ENCODE peak calls at places on chromosomes 5 and 9, in seven cellular contexts. O is cardiac muscle cell; J is mammary epithelial cell; G is adrenal gland; X is pancreas; Z is esophagus squamous epithelium; F is CD8-positive, alpha-beta T cell. D is an unnamed sample.
A peak's percentile ranks its signal among the peaks of the same experiment; 100 is the strongest.

GRCh38 chr5:77015938-77016569 is 14.2 kb upstream of the AGGF1 start:
- DNase-seq in O (peak; percentile 83), J (peak; percentile 37), G (no peak), X (no peak), Z (no peak), F (no peak), D (no peak)

GRCh38 chr5:134536876-134537275 is 11.4 kb downstream of the JADE2 start:
- DNase-seq in O (no peak), J (no peak), G (no peak), X (no peak), Z (no peak), F (no peak), D (no peak)

GRCh38 chr5:168177831-168178450 is 113.5 kb upstream of the WWC1 start:
- DNase-seq in O (no peak), J (no peak), G (no peak), X (no peak), Z (no peak), F (no peak), D (peak; percentile 38)

GRCh38 chr5:61313960-61314681 is 17.9 kb upstream of the ZSWIM6 start:
- DNase-seq in O (peak; percentile 85), J (peak; percentile 79), G (peak; percentile 29), X (no peak), Z (no peak), F (no peak), D (no peak)

GRCh38 chr9:131739988-131740648 is at the start of gene RAPGEF1:
- DNase-seq in O (peak; percentile 59), J (no peak), G (peak; percentile 66), X (peak; percentile 65), Z (no peak), F (peak; percentile 82), D (peak; percentile 76)

GRCh38 chr5:135128361-135128760 is 94.3 kb upstream of the PITX1 start:
- DNase-seq in O (no peak), J (no peak), G (no peak), X (no peak), Z (no peak), F (no peak), D (no peak)

GRCh38 chr9:35568196-35568595 is 36.9 kb upstream of the TESK1 start:
- DNase-seq in O (no peak), J (no peak), G (no peak), X (no peak), Z (no peak), F (no peak), D (no peak)

GRCh38 chr5:41641621-41642020 is 131.2 kb upstream of the PLCXD3 start:
- DNase-seq in O (peak; percentile 56), J (no peak), G (no peak), X (no peak), Z (no peak), F (no peak), D (no peak)

GRCh38 chr5:59661939-59662615 is 231.4 kb downstream of the PDE4D start:
- DNase-seq in O (peak; percentile 39), J (no peak), G (no peak), X (no peak), Z (no peak), F (no peak), D (no peak)

GRCh38 chr5:113022661-113023060 is 46.1 kb downstream of the DCP2 start:
- DNase-seq in O (peak; percentile 25), J (peak; percentile 36), G (no peak), X (no peak), Z (no peak), F (no peak), D (no peak)

GRCh38 chr9:80878556-80878955 is 810.8 kb downstream of the TLE1 start:
- DNase-seq in O (no peak), J (peak; percentile 32), G (no peak), X (no peak), Z (no peak), F (no peak), D (no peak)

GRCh38 chr5:82349651-82350050 is 71.5 kb upstream of the RPS23 start:
- DNase-seq in O (no peak), J (no peak), G (no peak), X (no peak), Z (no peak), F (peak; percentile 39), D (no peak)

GRCh38 chr9:111965566-111966019 is 69.0 kb downstream of the UGCG start:
- DNase-seq in O (peak; percentile 82), J (peak; percentile 99), G (no peak), X (no peak), Z (no peak), F (no peak), D (no peak)

GRCh38 chr5:125976421-125977060 is 446.7 kb upstream of the GRAMD2B start:
- DNase-seq in O (no peak), J (no peak), G (no peak), X (no peak), Z (no peak), F (no peak), D (no peak)

GRCh38 chr5:35898952-35899351 is 39.5 kb downstream of the CAPSL start:
- DNase-seq in O (no peak), J (no peak), G (no peak), X (no peak), Z (no peak), F (no peak), D (no peak)
- H3K4me3 ChIP-seq in O (no peak overlapping the region), J (no peak overlapping the region), G (no peak overlapping the region), X (no peak overlapping the region), Z (no peak overlapping the region), F (no peak overlapping the region), D (no peak overlapping the region)

DNA sequence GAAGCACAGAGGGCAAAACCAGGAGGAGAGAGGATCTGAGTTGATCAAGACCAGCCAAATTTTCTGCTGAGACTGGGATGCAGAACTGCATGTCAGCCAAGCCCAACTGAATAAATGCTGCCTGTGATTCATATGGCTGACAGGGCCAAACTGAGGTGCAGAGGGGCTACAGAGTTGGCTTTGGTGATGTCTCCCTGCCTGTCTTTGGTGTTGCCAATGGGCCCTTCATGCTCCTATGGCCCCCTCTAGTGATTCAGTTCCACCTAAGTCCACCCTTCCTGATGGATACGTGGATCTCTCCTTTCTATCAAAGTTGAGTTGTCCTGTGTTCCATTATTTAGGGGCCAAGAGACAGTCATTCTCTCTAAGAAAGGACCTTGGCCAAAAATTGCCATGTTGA is 163.6 kb upstream of the TLE4 start:
- DNase-seq in O (no peak), J (no peak), G (no peak), X (no peak), Z (no peak), F (no peak), D (no peak)
- TF ChIP-seq CTCF in O (no peak), J (no peak), G (no peak), X (no peak), Z (no peak), F (no peak), D (no peak)

GRCh38 chr5:109719978-109720377 is 30.3 kb downstream of the MAN2A1 start:
- DNase-seq in O (no peak), J (no peak), G (no peak), X (no peak), Z (no peak), F (no peak), D (no peak)
- H3K36me3 ChIP-seq in O (no peaks in the 10 kb centered on the region), J (peaks cover 7% of the 10 kb centered on the region), G (peaks cover 9% of the 10 kb centered on the region), X (no peaks in the 10 kb centered on the region), Z (no peaks in the 10 kb centered on the region), F (no peaks in the 10 kb centered on the region), D (peaks cover 15% of the 10 kb centered on the region)

DNA sequence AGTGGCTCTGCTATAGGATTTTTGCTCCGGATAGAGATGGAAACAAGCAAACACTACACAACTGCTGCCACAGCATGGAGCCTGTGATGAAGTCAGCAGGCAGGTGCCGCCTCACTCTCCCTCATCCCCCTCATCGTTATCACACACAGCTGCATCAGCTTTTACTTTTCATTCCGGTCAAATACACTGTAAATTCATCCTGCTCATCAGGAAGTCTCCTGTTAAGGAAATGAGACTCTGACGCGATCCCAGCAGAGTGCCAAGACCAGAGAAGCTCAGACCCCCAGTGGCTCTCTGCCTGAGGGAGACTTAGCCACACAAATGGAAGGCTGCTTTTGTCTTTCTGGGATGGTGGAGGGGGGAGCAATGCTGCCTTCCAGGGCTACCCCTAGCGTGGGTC is 270.2 kb downstream of the ELAVL2 start:
- DNase-seq in O (no peak), J (no peak), G (no peak), X (no peak), Z (no peak), F (no peak), D (no peak)
- H3K4me3 ChIP-seq in O (no peak overlapping the region), J (no peak overlapping the region), G (no peak overlapping the region), X (no peak overlapping the region), Z (no peak overlapping the region), F (no peak overlapping the region), D (no peak overlapping the region)

GRCh38 chr9:125418404-125418803 is 156.8 kb downstream of the GAPVD1 start:
- DNase-seq in O (no peak), J (no peak), G (no peak), X (no peak), Z (no peak), F (no peak), D (no peak)

GRCh38 chr9:125423964-125424363 is 162.3 kb downstream of the GAPVD1 start:
- DNase-seq in O (no peak), J (no peak), G (no peak), X (no peak), Z (no peak), F (no peak), D (no peak)

GRCh38 chr9:125421156-125421555 is 159.5 kb downstream of the GAPVD1 start:
- DNase-seq in O (no peak), J (no peak), G (no peak), X (no peak), Z (no peak), F (no peak), D (no peak)

GRCh38 chr9:125422853-125423252 is 161.2 kb downstream of the GAPVD1 start:
- DNase-seq in O (no peak), J (no peak), G (no peak), X (no peak), Z (no peak), F (no peak), D (no peak)

DNA sequence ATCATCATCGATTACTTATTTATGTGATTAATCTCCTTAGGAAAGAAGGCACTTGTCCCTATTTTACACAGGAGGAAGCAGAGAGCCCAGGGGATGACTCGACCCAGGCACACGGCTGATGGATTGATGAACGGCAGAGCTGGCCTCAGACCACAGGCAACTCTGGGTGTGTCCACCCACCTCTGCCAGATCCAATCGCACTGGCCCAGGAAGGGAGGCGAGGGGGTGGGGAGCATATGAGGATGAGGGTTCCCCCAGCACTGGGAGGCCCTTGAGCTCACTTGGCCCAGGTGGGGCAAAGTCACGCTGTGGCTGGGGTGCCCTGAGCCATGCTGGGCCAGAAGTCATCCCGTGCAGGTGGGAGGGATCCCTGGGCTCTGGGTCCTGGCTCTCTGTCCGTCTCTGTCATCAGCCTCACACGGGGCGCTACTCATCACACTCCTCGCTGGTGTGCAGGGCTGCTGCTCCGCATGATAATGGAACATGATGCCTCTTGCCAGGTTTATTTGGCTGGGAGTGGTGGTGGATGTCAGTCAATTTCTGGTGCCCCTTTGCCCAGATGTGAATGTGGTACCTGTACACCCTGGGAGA is 160.1 kb downstream of the GAPVD1 start:
- DNase-seq in O (no peak), J (no peak), G (no peak), X (no peak), Z (no peak), F (no peak), D (no peak)
- TF ChIP-seq CTCF in O (no peak), J (no peak), G (no peak), X (no peak), Z (no peak), F (no peak), D (no peak)